ENCODE peak calls at places on chromosomes 3 and 15, in ten cellular contexts. One of them, this sample, is unnamed.
A peak's percentile ranks its signal among the peaks of the same experiment; 100 is the strongest.

GRCh38 chr15:99359760-99360159 is 108.5 kb downstream of the LRRC28 start:
- DNase-seq in activated T-cell treated with anti-CD3 and anti-CD28 coated beads, Interleukin-2, amount 50 U/mL, for 1 hour: no peak
- DNase-seq in T-helper 17 cell: no peak
- DNase-seq in GM10248: no peak
- DNase-seq in HTR-8/SVneo: no peak
- DNase-seq in fibroblast of the conjunctiva: no peak
- DNase-seq in sigmoid colon: no peak
- DNase-seq in HuH-7.5: no peak
- DNase-seq in RWPE1: no peak
- DNase-seq in stimulated activated CD8-positive, alpha-beta memory T cell treated with anti-CD3 and anti-CD28 coated beads, Interleukin-12 subunit alpha, Interleukin-12 subunit beta, amount 100 ng/mL, for 1 hour: no peak
- DNase-seq in this sample: no peak

GRCh38 chr3:61114316-61114953 is 136.8 kb downstream of the FHIT start:
- DNase-seq in HuH-7.5: no peak
- DNase-seq in T-helper 17 cell: no peak
- DNase-seq in GM10248: no peak
- DNase-seq in fibroblast of the conjunctiva: no peak
- DNase-seq in stimulated activated CD8-positive, alpha-beta memory T cell treated with anti-CD3 and anti-CD28 coated beads, Interleukin-12 subunit alpha, Interleukin-12 subunit beta, amount 100 ng/mL, for 1 hour: no peak
- DNase-seq in RWPE1: no peak
- DNase-seq in activated T-cell treated with anti-CD3 and anti-CD28 coated beads, Interleukin-2, amount 50 U/mL, for 1 hour: no peak
- DNase-seq in HTR-8/SVneo: no peak
- DNase-seq in sigmoid colon: no peak
- DNase-seq in this sample: no peak

GRCh38 chr3:14151471-14152083 is 26.7 kb downstream of the TMEM43 start:
- DNase-seq in HTR-8/SVneo: no peak
- DNase-seq in RWPE1: no peak
- DNase-seq in GM10248: no peak
- DNase-seq in sigmoid colon: no peak
- DNase-seq in fibroblast of the conjunctiva: no peak
- DNase-seq in T-helper 17 cell: no peak
- DNase-seq in stimulated activated CD8-positive, alpha-beta memory T cell treated with anti-CD3 and anti-CD28 coated beads, Interleukin-12 subunit alpha, Interleukin-12 subunit beta, amount 100 ng/mL, for 1 hour: no peak
- DNase-seq in activated T-cell treated with anti-CD3 and anti-CD28 coated beads, Interleukin-2, amount 50 U/mL, for 1 hour: no peak
- DNase-seq in HuH-7.5: no peak
- DNase-seq in this sample: no peak

GRCh38 chr3:118036215-118036614 is 998.4 kb downstream of the IGSF11 start:
- DNase-seq in fibroblast of the conjunctiva: no peak
- DNase-seq in HuH-7.5: no peak
- DNase-seq in T-helper 17 cell: no peak
- DNase-seq in GM10248: no peak
- DNase-seq in activated T-cell treated with anti-CD3 and anti-CD28 coated beads, Interleukin-2, amount 50 U/mL, for 1 hour: no peak
- DNase-seq in sigmoid colon: no peak
- DNase-seq in RWPE1: no peak
- DNase-seq in HTR-8/SVneo: no peak
- DNase-seq in stimulated activated CD8-positive, alpha-beta memory T cell treated with anti-CD3 and anti-CD28 coated beads, Interleukin-12 subunit alpha, Interleukin-12 subunit beta, amount 100 ng/mL, for 1 hour: no peak
- DNase-seq in this sample: no peak

GRCh38 chr15:31352283-31352880 is 25.7 kb downstream of the KLF13 start:
- DNase-seq in RWPE1: no peak
- DNase-seq in fibroblast of the conjunctiva: no peak
- DNase-seq in HTR-8/SVneo: no peak
- DNase-seq in activated T-cell treated with anti-CD3 and anti-CD28 coated beads, Interleukin-2, amount 50 U/mL, for 1 hour: no peak
- DNase-seq in stimulated activated CD8-positive, alpha-beta memory T cell treated with anti-CD3 and anti-CD28 coated beads, Interleukin-12 subunit alpha, Interleukin-12 subunit beta, amount 100 ng/mL, for 1 hour: no peak
- DNase-seq in T-helper 17 cell: no peak
- DNase-seq in sigmoid colon: no peak
- DNase-seq in GM10248: no peak
- DNase-seq in HuH-7.5: no peak
- DNase-seq in this sample: peak; percentile 87

GRCh38 chr3:133997871-133998635 is 31.7 kb downstream of the SLCO2A1 start:
- DNase-seq in sigmoid colon: peak; percentile 47
- DNase-seq in stimulated activated CD8-positive, alpha-beta memory T cell treated with anti-CD3 and anti-CD28 coated beads, Interleukin-12 subunit alpha, Interleukin-12 subunit beta, amount 100 ng/mL, for 1 hour: no peak
- DNase-seq in HuH-7.5: no peak
- DNase-seq in T-helper 17 cell: no peak
- DNase-seq in HTR-8/SVneo: no peak
- DNase-seq in RWPE1: no peak
- DNase-seq in activated T-cell treated with anti-CD3 and anti-CD28 coated beads, Interleukin-2, amount 50 U/mL, for 1 hour: no peak
- DNase-seq in GM10248: no peak
- DNase-seq in fibroblast of the conjunctiva: no peak
- DNase-seq in this sample: no peak

GRCh38 chr3:43001094-43001553 is 22.0 kb downstream of the GASK1A start:
- DNase-seq in HuH-7.5: peak; percentile 61
- DNase-seq in T-helper 17 cell: no peak
- DNase-seq in sigmoid colon: peak; percentile 97
- DNase-seq in fibroblast of the conjunctiva: peak; percentile 95
- DNase-seq in HTR-8/SVneo: peak; percentile 19
- DNase-seq in GM10248: no peak
- DNase-seq in activated T-cell treated with anti-CD3 and anti-CD28 coated beads, Interleukin-2, amount 50 U/mL, for 1 hour: no peak
- DNase-seq in stimulated activated CD8-positive, alpha-beta memory T cell treated with anti-CD3 and anti-CD28 coated beads, Interleukin-12 subunit alpha, Interleukin-12 subunit beta, amount 100 ng/mL, for 1 hour: no peak
- DNase-seq in RWPE1: no peak
- DNase-seq in this sample: peak; percentile 65

GRCh38 chr15:101169457-101170071 is 82.3 kb downstream of the CHSY1 start:
- DNase-seq in activated T-cell treated with anti-CD3 and anti-CD28 coated beads, Interleukin-2, amount 50 U/mL, for 1 hour: no peak
- DNase-seq in sigmoid colon: peak; percentile 59
- DNase-seq in fibroblast of the conjunctiva: no peak
- DNase-seq in HTR-8/SVneo: no peak
- DNase-seq in RWPE1: no peak
- DNase-seq in HuH-7.5: no peak
- DNase-seq in GM10248: no peak
- DNase-seq in stimulated activated CD8-positive, alpha-beta memory T cell treated with anti-CD3 and anti-CD28 coated beads, Interleukin-12 subunit alpha, Interleukin-12 subunit beta, amount 100 ng/mL, for 1 hour: no peak
- DNase-seq in T-helper 17 cell: no peak
- DNase-seq in this sample: peak; percentile 81

GRCh38 chr3:73552700-73553099 is 72.0 kb downstream of the PDZRN3 start:
- DNase-seq in HuH-7.5: no peak
- DNase-seq in HTR-8/SVneo: no peak
- DNase-seq in sigmoid colon: no peak
- DNase-seq in stimulated activated CD8-positive, alpha-beta memory T cell treated with anti-CD3 and anti-CD28 coated beads, Interleukin-12 subunit alpha, Interleukin-12 subunit beta, amount 100 ng/mL, for 1 hour: no peak
- DNase-seq in fibroblast of the conjunctiva: no peak
- DNase-seq in activated T-cell treated with anti-CD3 and anti-CD28 coated beads, Interleukin-2, amount 50 U/mL, for 1 hour: no peak
- DNase-seq in GM10248: no peak
- DNase-seq in RWPE1: no peak
- DNase-seq in T-helper 17 cell: no peak
- DNase-seq in this sample: peak; percentile 47

GRCh38 chr15:95405447-95405846 is 925.1 kb upstream of the NR2F2 start:
- DNase-seq in stimulated activated CD8-positive, alpha-beta memory T cell treated with anti-CD3 and anti-CD28 coated beads, Interleukin-12 subunit alpha, Interleukin-12 subunit beta, amount 100 ng/mL, for 1 hour: no peak
- DNase-seq in sigmoid colon: no peak
- DNase-seq in GM10248: no peak
- DNase-seq in HTR-8/SVneo: no peak
- DNase-seq in HuH-7.5: no peak
- DNase-seq in fibroblast of the conjunctiva: peak; percentile 28
- DNase-seq in RWPE1: no peak
- DNase-seq in activated T-cell treated with anti-CD3 and anti-CD28 coated beads, Interleukin-2, amount 50 U/mL, for 1 hour: no peak
- DNase-seq in T-helper 17 cell: no peak
- DNase-seq in this sample: peak; percentile 32

GRCh38 chr3:10555263-10555662 is 49.9 kb upstream of the ATP2B2 start:
- DNase-seq in GM10248: no peak
- DNase-seq in activated T-cell treated with anti-CD3 and anti-CD28 coated beads, Interleukin-2, amount 50 U/mL, for 1 hour: no peak
- DNase-seq in fibroblast of the conjunctiva: no peak
- DNase-seq in sigmoid colon: no peak
- DNase-seq in HTR-8/SVneo: no peak
- DNase-seq in T-helper 17 cell: no peak
- DNase-seq in RWPE1: no peak
- DNase-seq in stimulated activated CD8-positive, alpha-beta memory T cell treated with anti-CD3 and anti-CD28 coated beads, Interleukin-12 subunit alpha, Interleukin-12 subunit beta, amount 100 ng/mL, for 1 hour: no peak
- DNase-seq in HuH-7.5: no peak
- DNase-seq in this sample: no peak

GRCh38 chr15:39786444-39787056 is 3.9 kb upstream of the FSIP1 start:
- DNase-seq in GM10248: peak; percentile 47
- DNase-seq in HuH-7.5: peak; percentile 16
- DNase-seq in RWPE1: peak; percentile 57
- DNase-seq in fibroblast of the conjunctiva: peak; percentile 59
- DNase-seq in T-helper 17 cell: no peak
- DNase-seq in activated T-cell treated with anti-CD3 and anti-CD28 coated beads, Interleukin-2, amount 50 U/mL, for 1 hour: no peak
- DNase-seq in stimulated activated CD8-positive, alpha-beta memory T cell treated with anti-CD3 and anti-CD28 coated beads, Interleukin-12 subunit alpha, Interleukin-12 subunit beta, amount 100 ng/mL, for 1 hour: no peak
- DNase-seq in sigmoid colon: no peak
- DNase-seq in HTR-8/SVneo: peak; percentile 34
- DNase-seq in this sample: peak; percentile 73

GRCh38 chr3:174430986-174431385 is 428.1 kb upstream of the NAALADL2 start:
- DNase-seq in sigmoid colon: no peak
- DNase-seq in GM10248: no peak
- DNase-seq in fibroblast of the conjunctiva: no peak
- DNase-seq in HTR-8/SVneo: no peak
- DNase-seq in RWPE1: no peak
- DNase-seq in HuH-7.5: no peak
- DNase-seq in T-helper 17 cell: no peak
- DNase-seq in stimulated activated CD8-positive, alpha-beta memory T cell treated with anti-CD3 and anti-CD28 coated beads, Interleukin-12 subunit alpha, Interleukin-12 subunit beta, amount 100 ng/mL, for 1 hour: no peak
- DNase-seq in activated T-cell treated with anti-CD3 and anti-CD28 coated beads, Interleukin-2, amount 50 U/mL, for 1 hour: no peak
- DNase-seq in this sample: peak; percentile 40

GRCh38 chr3:134406331-134407246 is 32.3 kb upstream of the AMOTL2 start:
- DNase-seq in activated T-cell treated with anti-CD3 and anti-CD28 coated beads, Interleukin-2, amount 50 U/mL, for 1 hour: no peak
- DNase-seq in fibroblast of the conjunctiva: no peak
- DNase-seq in HuH-7.5: no peak
- DNase-seq in sigmoid colon: no peak
- DNase-seq in RWPE1: no peak
- DNase-seq in GM10248: no peak
- DNase-seq in T-helper 17 cell: no peak
- DNase-seq in stimulated activated CD8-positive, alpha-beta memory T cell treated with anti-CD3 and anti-CD28 coated beads, Interleukin-12 subunit alpha, Interleukin-12 subunit beta, amount 100 ng/mL, for 1 hour: no peak
- DNase-seq in HTR-8/SVneo: no peak
- DNase-seq in this sample: peak; percentile 83

GRCh38 chr3:182067423-182067822 is 355.7 kb downstream of the SOX2 start:
- DNase-seq in RWPE1: no peak
- DNase-seq in T-helper 17 cell: no peak
- DNase-seq in HuH-7.5: no peak
- DNase-seq in HTR-8/SVneo: no peak
- DNase-seq in GM10248: no peak
- DNase-seq in stimulated activated CD8-positive, alpha-beta memory T cell treated with anti-CD3 and anti-CD28 coated beads, Interleukin-12 subunit alpha, Interleukin-12 subunit beta, amount 100 ng/mL, for 1 hour: no peak
- DNase-seq in sigmoid colon: no peak
- DNase-seq in fibroblast of the conjunctiva: no peak
- DNase-seq in activated T-cell treated with anti-CD3 and anti-CD28 coated beads, Interleukin-2, amount 50 U/mL, for 1 hour: no peak
- DNase-seq in this sample: no peak

GRCh38 chr3:167918686-167919085 is 177.0 kb downstream of the GOLIM4 start:
- DNase-seq in activated T-cell treated with anti-CD3 and anti-CD28 coated beads, Interleukin-2, amount 50 U/mL, for 1 hour: no peak
- DNase-seq in GM10248: no peak
- DNase-seq in HuH-7.5: no peak
- DNase-seq in T-helper 17 cell: no peak
- DNase-seq in RWPE1: no peak
- DNase-seq in sigmoid colon: no peak
- DNase-seq in stimulated activated CD8-positive, alpha-beta memory T cell treated with anti-CD3 and anti-CD28 coated beads, Interleukin-12 subunit alpha, Interleukin-12 subunit beta, amount 100 ng/mL, for 1 hour: no peak
- DNase-seq in fibroblast of the conjunctiva: no peak
- DNase-seq in HTR-8/SVneo: no peak
- DNase-seq in this sample: no peak

GRCh38 chr3:12708584-12709192 is 44.8 kb upstream of the RAF1 start:
- DNase-seq in GM10248: no peak
- DNase-seq in RWPE1: peak; percentile 41
- DNase-seq in T-helper 17 cell: no peak
- DNase-seq in sigmoid colon: no peak
- DNase-seq in fibroblast of the conjunctiva: peak; percentile 27
- DNase-seq in activated T-cell treated with anti-CD3 and anti-CD28 coated beads, Interleukin-2, amount 50 U/mL, for 1 hour: no peak
- DNase-seq in stimulated activated CD8-positive, alpha-beta memory T cell treated with anti-CD3 and anti-CD28 coated beads, Interleukin-12 subunit alpha, Interleukin-12 subunit beta, amount 100 ng/mL, for 1 hour: no peak
- DNase-seq in HuH-7.5: no peak
- DNase-seq in HTR-8/SVneo: peak; percentile 60
- DNase-seq in this sample: peak; percentile 96

GRCh38 chr15:75131269-75131643 is 70.4 kb upstream of the C15orf39 start:
- DNase-seq in T-helper 17 cell: no peak
- DNase-seq in HuH-7.5: no peak
- DNase-seq in RWPE1: no peak
- DNase-seq in sigmoid colon: no peak
- DNase-seq in activated T-cell treated with anti-CD3 and anti-CD28 coated beads, Interleukin-2, amount 50 U/mL, for 1 hour: no peak
- DNase-seq in GM10248: no peak
- DNase-seq in stimulated activated CD8-positive, alpha-beta memory T cell treated with anti-CD3 and anti-CD28 coated beads, Interleukin-12 subunit alpha, Interleukin-12 subunit beta, amount 100 ng/mL, for 1 hour: no peak
- DNase-seq in HTR-8/SVneo: no peak
- DNase-seq in fibroblast of the conjunctiva: no peak
- DNase-seq in this sample: no peak

GRCh38 chr15:66849746-66850077 is 147.7 kb downstream of the SMAD6 start:
- DNase-seq in RWPE1: no peak
- DNase-seq in T-helper 17 cell: no peak
- DNase-seq in fibroblast of the conjunctiva: no peak
- DNase-seq in stimulated activated CD8-positive, alpha-beta memory T cell treated with anti-CD3 and anti-CD28 coated beads, Interleukin-12 subunit alpha, Interleukin-12 subunit beta, amount 100 ng/mL, for 1 hour: no peak
- DNase-seq in HTR-8/SVneo: no peak
- DNase-seq in sigmoid colon: no peak
- DNase-seq in GM10248: no peak
- DNase-seq in activated T-cell treated with anti-CD3 and anti-CD28 coated beads, Interleukin-2, amount 50 U/mL, for 1 hour: no peak
- DNase-seq in HuH-7.5: no peak
- DNase-seq in this sample: no peak

GRCh38 chr3:13281657-13282527 is 138.2 kb downstream of the NUP210 start:
- DNase-seq in RWPE1: no peak
- DNase-seq in sigmoid colon: peak; percentile 84
- DNase-seq in fibroblast of the conjunctiva: no peak
- DNase-seq in T-helper 17 cell: no peak
- DNase-seq in HTR-8/SVneo: peak; percentile 65
- DNase-seq in HuH-7.5: peak; percentile 97
- DNase-seq in activated T-cell treated with anti-CD3 and anti-CD28 coated beads, Interleukin-2, amount 50 U/mL, for 1 hour: no peak
- DNase-seq in GM10248: no peak
- DNase-seq in stimulated activated CD8-positive, alpha-beta memory T cell treated with anti-CD3 and anti-CD28 coated beads, Interleukin-12 subunit alpha, Interleukin-12 subunit beta, amount 100 ng/mL, for 1 hour: no peak
- DNase-seq in this sample: no peak

GRCh38 chr15:68387288-68388143 is 44.4 kb downstream of the ITGA11 start:
- DNase-seq in sigmoid colon: peak; percentile 33
- DNase-seq in fibroblast of the conjunctiva: no peak
- DNase-seq in T-helper 17 cell: no peak
- DNase-seq in HTR-8/SVneo: no peak
- DNase-seq in stimulated activated CD8-positive, alpha-beta memory T cell treated with anti-CD3 and anti-CD28 coated beads, Interleukin-12 subunit alpha, Interleukin-12 subunit beta, amount 100 ng/mL, for 1 hour: no peak
- DNase-seq in GM10248: no peak
- DNase-seq in HuH-7.5: no peak
- DNase-seq in activated T-cell treated with anti-CD3 and anti-CD28 coated beads, Interleukin-2, amount 50 U/mL, for 1 hour: no peak
- DNase-seq in RWPE1: no peak
- DNase-seq in this sample: no peak

GRCh38 chr3:178446054-178446453 is 90.2 kb upstream of the KCNMB2 start:
- DNase-seq in HuH-7.5: no peak
- DNase-seq in fibroblast of the conjunctiva: no peak
- DNase-seq in activated T-cell treated with anti-CD3 and anti-CD28 coated beads, Interleukin-2, amount 50 U/mL, for 1 hour: no peak
- DNase-seq in sigmoid colon: no peak
- DNase-seq in GM10248: no peak
- DNase-seq in T-helper 17 cell: no peak
- DNase-seq in HTR-8/SVneo: no peak
- DNase-seq in RWPE1: no peak
- DNase-seq in stimulated activated CD8-positive, alpha-beta memory T cell treated with anti-CD3 and anti-CD28 coated beads, Interleukin-12 subunit alpha, Interleukin-12 subunit beta, amount 100 ng/mL, for 1 hour: no peak
- DNase-seq in this sample: no peak

GRCh38 chr3:160038862-160039562 is 50.4 kb downstream of the IL12A start:
- DNase-seq in RWPE1: no peak
- DNase-seq in HuH-7.5: peak; percentile 25
- DNase-seq in activated T-cell treated with anti-CD3 and anti-CD28 coated beads, Interleukin-2, amount 50 U/mL, for 1 hour: no peak
- DNase-seq in fibroblast of the conjunctiva: no peak
- DNase-seq in sigmoid colon: peak; percentile 63
- DNase-seq in T-helper 17 cell: no peak
- DNase-seq in HTR-8/SVneo: no peak
- DNase-seq in GM10248: peak; percentile 41
- DNase-seq in stimulated activated CD8-positive, alpha-beta memory T cell treated with anti-CD3 and anti-CD28 coated beads, Interleukin-12 subunit alpha, Interleukin-12 subunit beta, amount 100 ng/mL, for 1 hour: no peak
- DNase-seq in this sample: peak; percentile 34

GRCh38 chr3:127899769-127900168 is 15.3 kb upstream of the KBTBD12 start:
- DNase-seq in stimulated activated CD8-positive, alpha-beta memory T cell treated with anti-CD3 and anti-CD28 coated beads, Interleukin-12 subunit alpha, Interleukin-12 subunit beta, amount 100 ng/mL, for 1 hour: no peak
- DNase-seq in HuH-7.5: no peak
- DNase-seq in activated T-cell treated with anti-CD3 and anti-CD28 coated beads, Interleukin-2, amount 50 U/mL, for 1 hour: no peak
- DNase-seq in sigmoid colon: no peak
- DNase-seq in RWPE1: no peak
- DNase-seq in fibroblast of the conjunctiva: no peak
- DNase-seq in HTR-8/SVneo: no peak
- DNase-seq in GM10248: peak; percentile 49
- DNase-seq in T-helper 17 cell: no peak
- DNase-seq in this sample: no peak

GRCh38 chr3:64451283-64452012 is 226.2 kb upstream of the PRICKLE2 start:
- DNase-seq in GM10248: no peak
- DNase-seq in HuH-7.5: no peak
- DNase-seq in sigmoid colon: no peak
- DNase-seq in activated T-cell treated with anti-CD3 and anti-CD28 coated beads, Interleukin-2, amount 50 U/mL, for 1 hour: no peak
- DNase-seq in HTR-8/SVneo: no peak
- DNase-seq in fibroblast of the conjunctiva: no peak
- DNase-seq in T-helper 17 cell: no peak
- DNase-seq in stimulated activated CD8-positive, alpha-beta memory T cell treated with anti-CD3 and anti-CD28 coated beads, Interleukin-12 subunit alpha, Interleukin-12 subunit beta, amount 100 ng/mL, for 1 hour: no peak
- DNase-seq in RWPE1: no peak
- DNase-seq in this sample: no peak

GRCh38 chr3:64797000-64797399 is 109.2 kb upstream of the ADAMTS9 start:
- DNase-seq in activated T-cell treated with anti-CD3 and anti-CD28 coated beads, Interleukin-2, amount 50 U/mL, for 1 hour: no peak
- DNase-seq in fibroblast of the conjunctiva: no peak
- DNase-seq in HuH-7.5: no peak
- DNase-seq in sigmoid colon: no peak
- DNase-seq in stimulated activated CD8-positive, alpha-beta memory T cell treated with anti-CD3 and anti-CD28 coated beads, Interleukin-12 subunit alpha, Interleukin-12 subunit beta, amount 100 ng/mL, for 1 hour: no peak
- DNase-seq in HTR-8/SVneo: no peak
- DNase-seq in GM10248: no peak
- DNase-seq in T-helper 17 cell: no peak
- DNase-seq in RWPE1: no peak
- DNase-seq in this sample: no peak

GRCh38 chr3:58164199-58164879 is 46.4 kb downstream of the DNASE1L3 start:
- DNase-seq in activated T-cell treated with anti-CD3 and anti-CD28 coated beads, Interleukin-2, amount 50 U/mL, for 1 hour: no peak
- DNase-seq in HuH-7.5: no peak
- DNase-seq in RWPE1: no peak
- DNase-seq in GM10248: no peak
- DNase-seq in stimulated activated CD8-positive, alpha-beta memory T cell treated with anti-CD3 and anti-CD28 coated beads, Interleukin-12 subunit alpha, Interleukin-12 subunit beta, amount 100 ng/mL, for 1 hour: no peak
- DNase-seq in sigmoid colon: peak; percentile 80
- DNase-seq in fibroblast of the conjunctiva: no peak
- DNase-seq in T-helper 17 cell: no peak
- DNase-seq in HTR-8/SVneo: no peak
- DNase-seq in this sample: peak; percentile 70

GRCh38 chr3:7964899-7965298 is 536.7 kb upstream of the LMCD1 start:
- DNase-seq in activated T-cell treated with anti-CD3 and anti-CD28 coated beads, Interleukin-2, amount 50 U/mL, for 1 hour: no peak
- DNase-seq in sigmoid colon: no peak
- DNase-seq in RWPE1: no peak
- DNase-seq in GM10248: no peak
- DNase-seq in HTR-8/SVneo: no peak
- DNase-seq in HuH-7.5: no peak
- DNase-seq in T-helper 17 cell: no peak
- DNase-seq in fibroblast of the conjunctiva: no peak
- DNase-seq in stimulated activated CD8-positive, alpha-beta memory T cell treated with anti-CD3 and anti-CD28 coated beads, Interleukin-12 subunit alpha, Interleukin-12 subunit beta, amount 100 ng/mL, for 1 hour: no peak
- DNase-seq in this sample: no peak